ENCODE peak calls at places on chromosome 1, in nine cellular contexts. R is tibial nerve, U is stomach, L is Peyer's patch, G is A549, M is transverse colon, F is HCT116, H is H1, Q is sigmoid colon. T is an unnamed sample. For H3K4me1, the result is how much of the 10 kb centered on the place peaks cover.

GRCh38 chr1:18032475-18032874 is 75.1 kb upstream of the IGSF21 start:
- DNase-seq in R (no peak), U (no peak), L (no peak), G (no peak), M (no peak), F (no peak), H (no peak), Q (no peak), T (no peak)

GRCh38 chr1:5370321-5370720 is 621.9 kb downstream of the NPHP4 start:
- DNase-seq in R (no peak), U (no peak), L (no peak), G (no peak), M (no peak), F (no peak), H (no peak), Q (peak), T (peak)

GRCh38 chr1:1203561-1204424 is 2.6 kb downstream of the TNFRSF18 start:
- DNase-seq in R (no peak), U (no peak), L (peak), G (no peak), M (peak), F (no peak), H (peak), Q (no peak), T (no peak)

GRCh38 chr1:164843743-164844500 is 284.9 kb downstream of the PBX1 start:
- DNase-seq in R (no peak), U (no peak), L (no peak), G (no peak), M (no peak), F (no peak), H (no peak), Q (no peak), T (no peak)

GRCh38 chr1:5645929-5646328 is 346.3 kb downstream of the NPHP4 start:
- DNase-seq in R (no peak), U (peak), L (peak), G (no peak), M (no peak), F (no peak), H (no peak), Q (no peak), T (no peak)

GRCh38 chr1:7454052-7454815 is 316.9 kb upstream of the VAMP3 start:
- DNase-seq in R (peak), U (peak), L (no peak), G (peak), M (peak), F (no peak), H (no peak), Q (no peak), T (peak)

GRCh38 chr1:12543747-12544146 is 74.3 kb downstream of the DHRS3 start:
- DNase-seq in R (no peak), U (no peak), L (no peak), G (no peak), M (no peak), F (no peak), H (no peak), Q (no peak), T (no peak)

GRCh38 chr1:169360415-169360814 is 7.2 kb downstream of the NME7 start:
- DNase-seq in R (no peak), U (no peak), L (no peak), G (no peak), M (no peak), F (no peak), H (no peak), Q (no peak), T (no peak)

GRCh38 chr1:223230161-223230881 is 87.3 kb upstream of the TLR5 start:
- DNase-seq in R (no peak), U (no peak), L (no peak), G (no peak), M (no peak), F (peak), H (no peak), Q (no peak), T (no peak)

DNA sequence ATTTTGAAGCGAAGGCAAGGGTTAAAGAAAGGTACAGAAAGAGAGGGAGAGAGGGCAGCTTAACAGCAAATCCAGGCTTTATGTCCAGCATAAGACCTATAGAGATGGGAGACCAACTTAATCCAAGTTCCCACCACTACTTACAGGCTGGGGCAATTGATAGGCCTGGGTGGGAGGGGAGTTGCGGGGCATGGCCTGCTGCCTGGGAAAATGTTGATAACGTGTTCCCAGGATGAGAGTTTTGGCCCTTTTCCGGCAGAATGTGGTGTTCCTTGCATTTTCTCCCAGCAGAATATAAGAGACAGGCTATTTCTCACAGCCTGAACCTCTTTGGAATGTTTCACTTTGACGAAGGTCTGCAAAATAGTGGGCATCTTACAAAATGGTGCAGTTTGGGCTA is 34.9 kb upstream of the PLA2G5 start:
- DNase-seq in R (no peak), U (no peak), L (no peak), G (no peak), M (no peak), F (no peak), H (no peak), Q (no peak), T (peak)
- H3K27ac ChIP-seq in R (no peak), U (no peak), L (no peak), G (no peak), M (no peak), F (no peak), H (no peak), Q (no peak), T (no peak)

GRCh38 chr1:238474263-238474662 is 583.5 kb upstream of the ZP4 start:
- DNase-seq in R (no peak), U (no peak), L (no peak), G (no peak), M (no peak), F (no peak), H (no peak), Q (no peak), T (no peak)

GRCh38 chr1:238476881-238477280 is 586.2 kb upstream of the ZP4 start:
- DNase-seq in R (no peak), U (no peak), L (no peak), G (no peak), M (no peak), F (no peak), H (no peak), Q (no peak), T (no peak)
- H3K4me1 ChIP-seq in R (under half), U (under half), L (under half), G (under half), M (under half), F (under half), H (under half), Q (under half), T (under half)

GRCh38 chr1:39788758-39789570 is at the start of gene BMP8B:
- DNase-seq in R (peak), U (peak), L (peak), G (peak), M (peak), F (peak), H (peak), Q (peak), T (peak)
- TF ChIP-seq POLR2A in R (peak), U (no peak), L (peak), G (peak), M (peak), F (peak), H (no peak), Q (no peak), T (no peak)

GRCh38 chr1:52659851-52660596 is 27.1 kb downstream of the SHISAL2A start:
- DNase-seq in R (no peak), U (no peak), L (no peak), G (no peak), M (no peak), F (no peak), H (no peak), Q (no peak), T (peak)
- H3K27ac ChIP-seq in R (no peak), U (no peak), L (no peak), G (no peak), M (no peak), F (no peak), H (peak), Q (no peak), T (no peak)

GRCh38 chr1:234542211-234542850 is 63.4 kb upstream of the TARBP1 start:
- DNase-seq in R (no peak), U (peak), L (no peak), G (no peak), M (no peak), F (no peak), H (no peak), Q (peak), T (no peak)
- H3K4me1 ChIP-seq in R (under half), U (under half), L (half or more), G (half or more), M (half or more), F (under half), H (under half), Q (under half), T (under half)

GRCh38 chr1:52426391-52426790 is 22.0 kb downstream of the PRPF38A start:
- DNase-seq in R (no peak), U (no peak), L (no peak), G (no peak), M (no peak), F (no peak), H (no peak), Q (no peak), T (no peak)

GRCh38 chr1:52423055-52423454 is 18.7 kb downstream of the PRPF38A start:
- DNase-seq in R (no peak), U (no peak), L (no peak), G (no peak), M (no peak), F (no peak), H (no peak), Q (no peak), T (no peak)

GRCh38 chr1:52424757-52425265 is 20.4 kb downstream of the PRPF38A start:
- DNase-seq in R (no peak), U (no peak), L (no peak), G (no peak), M (no peak), F (no peak), H (no peak), Q (no peak), T (no peak)

GRCh38 chr1:52424238-52424637 is 19.8 kb downstream of the PRPF38A start:
- DNase-seq in R (no peak), U (no peak), L (no peak), G (no peak), M (no peak), F (no peak), H (no peak), Q (no peak), T (no peak)

DNA sequence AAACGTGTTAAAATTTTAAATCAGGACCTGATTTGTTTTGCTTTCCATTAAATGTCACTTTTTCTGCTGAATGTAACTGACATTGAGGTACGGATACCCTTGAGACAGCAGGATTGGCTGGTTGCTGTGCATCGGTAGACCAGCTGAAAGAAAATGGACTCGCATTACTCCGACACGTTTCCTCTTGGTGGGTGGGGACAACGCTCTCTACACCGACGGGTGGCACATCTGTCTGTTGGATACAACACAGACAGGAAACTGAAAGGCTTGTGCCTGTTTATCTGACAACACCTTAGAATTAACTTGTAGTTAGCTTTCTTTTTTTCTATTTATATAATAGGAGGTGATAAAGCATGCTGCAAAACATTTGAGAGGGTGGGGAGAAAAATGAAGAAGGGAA is 19.4 kb downstream of the PRPF38A start:
- DNase-seq in R (no peak), U (no peak), L (peak), G (no peak), M (no peak), F (no peak), H (no peak), Q (no peak), T (no peak)
- TF ChIP-seq POLR2A in R (no peak), U (no peak), L (no peak), G (no peak), M (no peak), F (no peak), H (no peak), Q (no peak), T (no peak)

GRCh38 chr1:240093120-240093961 is 1.7 kb downstream of the FMN2 start:
- DNase-seq in R (no peak), U (no peak), L (no peak), G (peak), M (peak), F (no peak), H (peak), Q (peak), T (peak)

GRCh38 chr1:240091201-240091600 is 482 bp upstream of the FMN2 start:
- DNase-seq in R (no peak), U (no peak), L (no peak), G (no peak), M (no peak), F (no peak), H (no peak), Q (no peak), T (no peak)

GRCh38 chr1:240091614-240092300 is at the start of gene FMN2:
- DNase-seq in R (no peak), U (no peak), L (no peak), G (peak), M (peak), F (no peak), H (peak), Q (peak), T (peak)

GRCh38 chr1:240094043-240094722 is 2.5 kb downstream of the FMN2 start:
- DNase-seq in R (no peak), U (no peak), L (no peak), G (no peak), M (no peak), F (no peak), H (no peak), Q (no peak), T (no peak)

DNA sequence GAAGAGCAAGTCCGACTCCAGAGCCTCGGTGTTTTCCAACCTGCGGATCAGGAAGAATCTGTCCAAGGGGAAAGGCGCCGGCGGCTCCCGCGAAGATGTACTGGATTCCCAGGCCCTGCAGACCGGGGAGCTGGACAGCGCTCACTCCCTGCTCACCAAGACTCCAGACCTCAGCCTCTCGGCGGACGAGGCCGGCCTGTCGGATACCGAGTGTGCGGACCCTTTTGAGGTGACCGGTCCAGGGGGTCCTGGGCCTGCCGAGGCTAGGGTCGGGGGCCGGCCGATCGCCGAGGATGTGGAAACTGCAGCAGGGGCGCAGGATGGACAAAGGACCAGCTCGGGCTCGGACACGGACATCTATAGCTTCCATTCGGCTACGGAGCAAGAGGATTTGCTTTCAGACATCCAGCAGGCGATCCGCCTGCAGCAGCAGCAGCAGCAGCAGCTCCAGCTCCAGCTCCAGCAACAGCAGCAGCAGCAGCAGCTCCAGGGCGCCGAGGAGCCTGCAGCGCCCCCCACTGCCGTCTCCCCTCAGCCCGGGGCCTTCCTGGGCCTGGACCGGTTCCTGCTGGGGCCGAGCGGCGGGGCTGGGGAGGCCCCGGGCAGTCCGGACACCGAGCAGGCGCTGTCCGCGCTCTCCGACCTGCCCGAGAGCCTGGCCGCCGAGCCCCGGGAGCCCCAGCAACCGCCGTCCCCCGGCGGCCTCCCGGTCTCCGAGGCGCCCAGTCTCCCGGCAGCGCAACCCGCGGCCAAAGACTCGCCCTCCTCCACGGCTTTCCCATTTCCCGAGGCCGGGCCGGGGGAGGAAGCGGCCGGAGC is 827 bp downstream of the FMN2 start:
- DNase-seq in R (no peak), U (no peak), L (no peak), G (peak), M (peak), F (no peak), H (peak), Q (peak), T (peak)
- H3K27ac ChIP-seq in R (peak), U (peak), L (peak), G (peak), M (peak), F (no peak), H (no peak), Q (peak), T (peak)

GRCh38 chr1:111202707-111203623 is 2.5 kb upstream of the DENND2D start:
- DNase-seq in R (no peak), U (no peak), L (no peak), G (no peak), M (no peak), F (no peak), H (no peak), Q (no peak), T (no peak)
- H3K4me1 ChIP-seq in R (under half), U (under half), L (under half), G (under half), M (under half), F (half or more), H (under half), Q (under half), T (under half)

DNA sequence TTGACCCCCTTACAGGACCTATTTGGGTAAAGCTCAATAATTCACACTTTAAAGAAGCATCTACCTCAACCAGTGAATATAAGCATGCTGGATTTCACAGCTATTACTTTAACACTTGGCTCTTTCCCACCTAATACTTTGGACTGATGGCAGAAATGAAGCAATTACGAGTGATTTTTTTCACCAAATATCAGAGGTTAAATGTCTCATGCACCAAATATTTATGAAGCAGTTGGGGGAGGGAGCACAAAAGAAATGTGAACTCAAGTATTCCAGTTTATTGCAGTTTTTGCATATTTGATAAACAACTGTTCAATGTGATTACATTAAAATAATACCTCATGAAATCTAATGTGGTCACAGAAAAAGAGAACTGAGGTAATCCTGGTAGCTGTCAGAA is 223.6 kb downstream of the LRRC7 start:
- DNase-seq in R (no peak), U (no peak), L (no peak), G (no peak), M (no peak), F (no peak), H (no peak), Q (no peak), T (no peak)
- TF ChIP-seq POLR2A in R (no peak), U (no peak), L (no peak), G (no peak), M (no peak), F (no peak), H (no peak), Q (no peak), T (no peak)